ENCODE peak calls at places on chromosomes 1 and 21, in ten cellular contexts. H is IMR-90, L is iPS DF 6.9, S is tibial artery, E is cardiac muscle cell, Z is BE2C, W is left ventricle myocardium inferior, V is left lung, J is transverse colon, N is stomach. X is an unnamed sample. For H3K27me3, the result is how much of the 10 kb centered on the place peaks cover.

GRCh38 chr1:212162635-212163034 is 122.6 kb upstream of the PPP2R5A start:
- DNase-seq in L (no peak), N (peak), W (peak), S (no peak), E (peak), Z (no peak), J (no peak), H (peak), V (peak), X (no peak)

GRCh38 chr1:91603409-91603808 is 102.8 kb downstream of the CDC7 start:
- DNase-seq in N (no peak), J (no peak), H (no peak), V (no peak), E (no peak), L (no peak), Z (no peak), W (no peak), S (no peak), X (no peak)

GRCh38 chr1:85297855-85298629 is 21.6 kb upstream of the BCL10 start:
- DNase-seq in Z (no peak), V (peak), N (peak), E (peak), J (no peak), W (no peak), L (no peak), S (no peak), H (peak), X (no peak)

GRCh38 chr1:77370588-77371306 is 88.9 kb downstream of the AK5 start:
- DNase-seq in N (no peak), W (no peak), S (no peak), E (peak), L (no peak), V (no peak), H (peak), J (no peak), Z (no peak), X (no peak)

GRCh38 chr1:245552331-245552730 is 397.5 kb downstream of the KIF26B start:
- DNase-seq in H (no peak), W (no peak), N (no peak), S (no peak), Z (no peak), J (no peak), V (no peak), E (no peak), L (no peak), X (no peak)

GRCh38 chr1:8170059-8170835 is 144.1 kb upstream of the ERRFI1 start:
- DNase-seq in L (no peak), E (no peak), V (no peak), Z (no peak), H (no peak), J (no peak), W (no peak), N (no peak), S (no peak), X (peak)

GRCh38 chr1:235500971-235501540 is 3.2 kb downstream of the B3GALNT2 start:
- DNase-seq in S (no peak), V (no peak), H (peak), J (no peak), Z (no peak), W (no peak), E (peak), L (no peak), N (no peak), X (no peak)

GRCh38 chr1:173648880-173649605 is 13.9 kb downstream of the TEX50 start:
- DNase-seq in N (no peak), H (no peak), W (no peak), S (no peak), J (no peak), E (no peak), V (no peak), Z (no peak), L (no peak), X (no peak)

GRCh38 chr1:108644984-108645383 is 15.9 kb downstream of the HENMT1 start:
- DNase-seq in S (no peak), L (no peak), H (no peak), W (no peak), V (no peak), J (peak), E (no peak), N (peak), Z (no peak), X (no peak)

GRCh38 chr1:83716641-83717040 is 282.3 kb downstream of the TTLL7 start:
- DNase-seq in H (no peak), L (no peak), Z (no peak), S (no peak), W (no peak), N (no peak), V (no peak), E (no peak), J (no peak), X (no peak)

GRCh38 chr21:24514081-24514733 is 1093.1 kb downstream of the MRPL39 start:
- DNase-seq in W (no peak), H (peak), J (no peak), V (no peak), L (no peak), E (no peak), N (no peak), S (no peak), Z (no peak), X (no peak)

GRCh38 chr1:211925016-211925415 is 94.5 kb upstream of the LPGAT1 start:
- DNase-seq in W (no peak), Z (no peak), N (peak), V (no peak), E (no peak), L (no peak), H (no peak), J (peak), S (no peak), X (no peak)

GRCh38 chr1:192225713-192226112 is 67.5 kb downstream of the RGS18 start:
- DNase-seq in N (no peak), Z (no peak), H (peak), V (no peak), J (no peak), L (no peak), E (peak), S (no peak), W (no peak), X (no peak)

GRCh38 chr1:109109906-109110305 is 4.0 kb upstream of the ELAPOR1 start:
- DNase-seq in W (no peak), J (no peak), E (no peak), L (no peak), S (no peak), Z (no peak), H (no peak), N (no peak), V (no peak), X (no peak)

GRCh38 chr21:36491191-36491916 is 11.4 kb upstream of the CLDN14 start:
- DNase-seq in L (no peak), H (no peak), S (no peak), Z (no peak), J (peak), V (no peak), W (no peak), N (no peak), E (no peak), X (no peak)

GRCh38 chr1:197799271-197799670 is 24.0 kb upstream of the DENND1B start:
- DNase-seq in Z (peak), S (no peak), N (no peak), J (no peak), E (peak), V (peak), W (no peak), H (peak), L (no peak), X (no peak)

GRCh38 chr1:27574871-27575831 is 28.8 kb downstream of the AHDC1 start:
- DNase-seq in W (peak), Z (peak), J (peak), N (peak), H (peak), S (peak), E (peak), V (peak), L (no peak), X (peak)

DNA sequence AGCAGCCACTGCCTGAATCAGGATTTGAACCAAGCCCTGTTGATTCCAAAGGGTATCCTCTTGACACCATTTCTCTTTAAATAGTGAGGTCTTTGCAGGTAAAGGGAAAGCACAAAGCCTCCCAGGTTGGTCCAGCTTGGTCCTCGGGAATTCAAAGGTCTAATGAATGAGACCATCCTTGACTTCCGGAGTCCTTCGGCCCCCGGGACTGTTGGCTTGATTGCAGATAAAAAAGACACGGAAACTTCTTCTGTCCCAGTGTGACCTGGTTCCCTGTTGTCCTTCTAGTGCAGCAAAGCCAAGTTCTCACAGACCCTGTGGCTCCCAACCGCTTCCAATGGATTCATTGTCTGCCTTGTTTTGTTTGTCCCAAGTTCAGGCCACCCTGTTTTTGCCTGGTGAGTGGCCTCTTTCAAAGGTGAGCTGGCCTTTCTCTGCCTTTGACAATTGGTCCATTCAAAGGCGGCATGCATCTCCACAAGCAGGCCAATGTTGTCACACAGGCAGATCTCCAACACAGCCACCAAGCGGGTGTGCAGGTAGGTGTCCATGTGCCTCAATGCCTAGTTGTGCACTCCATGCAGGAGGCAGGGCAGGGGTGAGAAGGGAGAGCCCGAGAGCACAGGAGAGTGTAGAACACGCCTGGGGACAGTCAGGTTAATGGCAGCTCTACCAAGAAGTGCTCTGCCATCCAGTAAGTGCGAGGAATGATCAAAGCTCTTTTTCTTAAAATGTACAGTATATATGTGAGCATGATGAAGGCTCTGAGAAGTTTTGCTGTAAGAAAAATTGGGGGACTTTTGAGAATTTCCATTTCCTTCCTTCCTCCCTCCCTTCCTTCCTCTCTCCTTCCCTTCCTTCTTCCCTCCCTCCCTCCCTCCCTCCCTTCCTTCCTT is 82.1 kb upstream of the ZBTB40 start:
- DNase-seq in H (no peak), E (no peak), N (no peak), L (no peak), S (no peak), V (no peak), J (no peak), W (no peak), Z (no peak), X (no peak)
- H3K27me3 ChIP-seq in H (half or more), E (half or more), N (under half), L (under half), S (half or more), V (half or more), J (half or more), W (half or more), Z (under half), X (under half)

GRCh38 chr1:39640861-39641260 is 1.4 kb upstream of the HEYL start:
- DNase-seq in S (no peak), Z (no peak), N (no peak), E (no peak), J (no peak), L (no peak), W (no peak), H (no peak), V (no peak), X (no peak)
- H3K27me3 ChIP-seq in S (under half), Z (under half), N (under half), E (half or more), J (under half), L (under half), W (under half), H (under half), V (under half), X (under half)

DNA sequence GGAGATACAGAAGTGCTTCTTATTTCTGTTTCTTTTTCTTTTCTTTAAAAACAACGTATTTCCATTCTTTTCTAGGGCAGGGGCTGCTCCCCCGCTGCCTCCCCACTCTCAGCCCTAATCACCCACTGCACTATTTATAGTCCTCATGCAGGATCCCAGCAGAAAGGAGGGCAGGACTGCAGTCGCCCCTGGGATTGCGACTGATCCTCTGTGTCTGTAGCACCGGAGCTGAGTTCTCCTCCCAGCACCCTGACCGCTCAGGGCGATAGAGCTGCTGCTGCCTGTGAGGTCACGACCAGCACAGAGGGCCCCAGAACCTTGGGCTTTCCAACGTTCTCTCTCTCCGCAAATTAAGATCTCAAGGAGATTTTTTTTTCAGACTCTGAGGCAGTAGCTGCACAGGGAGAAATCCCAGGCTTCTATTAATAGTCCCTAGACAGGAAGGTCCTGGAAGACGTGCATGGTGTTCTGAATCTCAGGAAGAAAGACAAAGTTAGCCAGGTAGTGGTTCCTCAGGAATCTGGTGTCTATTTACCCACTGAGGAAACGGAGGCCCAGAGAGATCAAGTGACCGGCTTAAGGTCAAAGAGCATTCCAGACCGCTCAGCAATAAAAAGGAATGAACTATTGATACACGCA is 46.8 kb downstream of the PRAMEF20 start:
- DNase-seq in W (no peak), N (no peak), Z (no peak), S (no peak), L (no peak), E (no peak), V (no peak), H (no peak), J (no peak), X (no peak)
- H3K27me3 ChIP-seq in W (under half), N (under half), Z (under half), S (under half), L (under half), E (under half), V (under half), H (under half), J (under half), X (under half)

DNA sequence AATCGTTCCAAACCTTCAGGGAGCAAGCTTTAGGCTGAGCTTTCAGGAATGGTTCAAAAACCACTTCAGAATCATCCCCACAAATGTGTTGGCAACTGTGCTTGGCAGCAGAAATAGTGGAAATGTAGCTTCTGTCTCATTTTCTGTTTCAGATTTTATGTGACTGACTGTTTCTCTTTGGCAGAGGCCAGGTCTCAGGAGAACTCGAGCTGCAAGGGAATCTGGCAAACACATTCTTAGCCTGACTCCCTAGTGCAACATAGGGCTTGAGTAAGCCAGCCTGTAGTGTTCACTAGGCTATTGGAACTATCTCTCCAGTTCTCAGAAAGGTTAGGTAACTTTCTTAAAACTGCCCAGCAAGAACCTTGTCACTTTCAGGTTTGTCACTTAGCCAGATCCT is 128.6 kb downstream of the PLA2G4A start:
- DNase-seq in N (no peak), S (no peak), J (no peak), E (no peak), L (no peak), Z (no peak), V (no peak), W (no peak), H (peak), X (no peak)
- H3K27me3 ChIP-seq in N (under half), S (under half), J (under half), E (under half), L (under half), Z (under half), V (under half), W (under half), H (under half), X (under half)

GRCh38 chr1:159979257-159979656 is 25.2 kb upstream of the SLAMF9 start:
- DNase-seq in J (no peak), V (no peak), N (no peak), H (peak), W (no peak), S (no peak), Z (no peak), E (no peak), L (no peak), X (no peak)

GRCh38 chr1:159980786-159981185 is 26.7 kb upstream of the SLAMF9 start:
- DNase-seq in S (no peak), J (no peak), H (no peak), V (no peak), L (no peak), Z (no peak), W (no peak), E (no peak), N (no peak), X (no peak)

GRCh38 chr1:159980076-159980475 is 26.0 kb upstream of the SLAMF9 start:
- DNase-seq in L (no peak), E (no peak), V (no peak), S (no peak), W (no peak), Z (no peak), J (no peak), H (no peak), N (no peak), X (no peak)

GRCh38 chr1:159983681-159984080 is 29.6 kb upstream of the SLAMF9 start:
- DNase-seq in N (no peak), S (no peak), E (no peak), H (no peak), J (no peak), Z (no peak), V (no peak), L (no peak), W (no peak), X (no peak)

DNA sequence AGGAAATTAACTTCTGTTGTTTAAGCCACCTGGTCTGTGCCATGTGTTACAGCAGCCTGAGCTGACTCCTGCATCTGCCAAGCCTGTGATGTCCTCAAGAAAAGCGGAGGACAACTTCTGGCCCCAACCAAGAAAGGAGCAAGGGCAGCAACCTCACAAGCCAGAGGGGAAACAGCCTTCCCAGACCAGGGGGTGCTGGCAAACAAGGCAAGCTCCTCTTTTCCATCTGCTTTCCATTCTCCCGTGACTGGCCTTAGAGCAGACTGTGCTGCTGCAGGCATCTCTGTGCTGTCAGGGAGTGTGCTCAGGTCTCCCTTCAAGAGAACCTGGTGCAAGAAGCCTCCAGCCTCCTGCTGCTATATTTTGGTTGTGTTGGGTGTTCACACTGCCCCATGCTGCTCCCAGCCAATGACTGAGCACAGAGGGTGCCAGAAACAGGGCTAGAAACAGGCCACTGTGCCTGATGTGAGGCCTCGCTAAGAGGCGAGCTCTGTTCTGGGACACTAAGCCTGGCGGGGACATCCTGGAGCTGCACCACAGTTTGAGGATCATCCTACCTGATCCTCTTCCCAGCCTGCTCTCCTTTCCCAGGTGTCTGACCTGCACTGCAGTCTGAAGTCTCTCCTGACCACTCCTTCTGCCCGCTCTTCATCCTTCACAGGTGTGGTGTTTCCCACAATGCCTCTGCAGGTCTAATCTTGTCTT is 27.5 kb upstream of the SLAMF9 start:
- DNase-seq in E (no peak), L (no peak), H (no peak), J (no peak), W (no peak), V (no peak), S (no peak), N (no peak), Z (no peak), X (no peak)
- H3K27me3 ChIP-seq in E (under half), L (under half), H (under half), J (under half), W (under half), V (under half), S (under half), N (under half), Z (under half), X (under half)

X was measured in aorta.